ENCODE peak calls at places on chromosomes 3 and 15, in five cellular contexts. G, Y, T, B and W are unnamed samples.

GRCh38 chr15:32718822-32719716 is 1.3 kb downstream of the GREM1 start:
- DNase-seq in G (peak; percentile 17), T (no peak), Y (no peak), B (peak; percentile 43), W (no peak)

GRCh38 chr3:35446896-35447295 is 192.4 kb upstream of the ARPP21 start:
- DNase-seq in B (no peak), G (no peak), Y (no peak), T (no peak), W (no peak)

GRCh38 chr3:170049146-170050000 is 11.6 kb downstream of the GPR160 start:
- DNase-seq in Y (peak; percentile 30), T (peak; percentile 72), B (peak; percentile 82), G (peak; percentile 69), W (peak; percentile 64)

GRCh38 chr3:131981381-131981780 is 53.4 kb downstream of the CPNE4 start:
- DNase-seq in G (no peak), B (no peak), Y (no peak), T (no peak), W (no peak)

GRCh38 chr3:38562467-38562925 is 66.4 kb downstream of the EXOG start:
- DNase-seq in B (no peak), Y (no peak), T (no peak), G (no peak), W (no peak)

GRCh38 chr15:41746802-41747201 is 27.5 kb upstream of the MAPKBP1 start:
- DNase-seq in T (no peak), Y (peak; percentile 29), G (no peak), B (no peak), W (no peak)

GRCh38 chr3:128567141-128567540 is 74.1 kb upstream of the GATA2 start:
- DNase-seq in B (no peak), G (no peak), T (peak; percentile 34), Y (no peak), W (no peak)

GRCh38 chr15:50137330-50137761 is 18.3 kb upstream of the ATP8B4 start:
- DNase-seq in G (no peak), Y (peak; percentile 13), T (no peak), B (no peak), W (no peak)

GRCh38 chr3:29281265-29282228 is 676 bp downstream of the RBMS3 start:
- DNase-seq in Y (peak; percentile 72), B (no peak), T (no peak), G (no peak), W (no peak)

GRCh38 chr3:29279830-29280229 is 1.0 kb upstream of the RBMS3 start:
- DNase-seq in B (no peak), G (no peak), T (no peak), Y (peak; percentile 26), W (no peak)

GRCh38 chr3:29282431-29283296 is 1.8 kb downstream of the RBMS3 start:
- DNase-seq in T (no peak), B (no peak), G (no peak), Y (peak; percentile 86), W (no peak)

GRCh38 chr3:29279276-29279675 is 1.6 kb upstream of the RBMS3 start:
- DNase-seq in T (no peak), Y (no peak), G (no peak), B (no peak), W (no peak)

DNA sequence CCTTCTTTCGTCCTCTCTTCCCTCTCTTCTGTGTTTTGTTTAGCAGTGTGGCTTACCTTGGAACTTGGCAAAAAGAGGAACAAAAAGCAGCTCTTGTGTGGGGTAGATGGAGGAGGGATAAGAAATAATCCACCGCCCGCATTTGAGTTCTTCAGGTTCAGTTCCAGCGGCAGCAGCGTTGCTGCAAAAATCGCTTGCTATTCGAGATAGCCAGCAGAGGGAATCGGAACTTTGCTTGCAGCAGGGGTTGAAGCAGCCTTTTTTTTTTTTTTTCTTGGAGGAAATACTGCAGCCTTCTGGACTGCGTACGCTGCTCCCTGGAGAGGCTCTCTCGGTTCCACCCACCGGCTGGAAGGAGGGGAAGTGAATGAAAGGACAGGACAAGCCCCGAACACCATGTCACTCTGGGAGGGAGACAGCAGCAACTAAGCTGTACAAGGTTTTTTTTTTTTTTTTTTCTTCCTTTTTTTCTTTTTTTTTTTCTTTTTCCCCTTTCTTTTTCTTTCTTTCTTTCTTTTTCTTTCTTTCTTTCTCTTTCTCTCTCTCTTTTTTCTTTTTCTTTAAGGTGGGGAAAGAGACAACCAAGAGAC is at the start of gene RBMS3:
- DNase-seq in G (peak; percentile 75), Y (peak; percentile 95), B (peak; percentile 58), T (peak; percentile 81), W (peak; percentile 60)
- TF ChIP-seq POLR2AphosphoS5 in G (peak; percentile 53), Y (peak; percentile 51), B (peak; percentile 71), T (no peak), W (no peak)

DNA sequence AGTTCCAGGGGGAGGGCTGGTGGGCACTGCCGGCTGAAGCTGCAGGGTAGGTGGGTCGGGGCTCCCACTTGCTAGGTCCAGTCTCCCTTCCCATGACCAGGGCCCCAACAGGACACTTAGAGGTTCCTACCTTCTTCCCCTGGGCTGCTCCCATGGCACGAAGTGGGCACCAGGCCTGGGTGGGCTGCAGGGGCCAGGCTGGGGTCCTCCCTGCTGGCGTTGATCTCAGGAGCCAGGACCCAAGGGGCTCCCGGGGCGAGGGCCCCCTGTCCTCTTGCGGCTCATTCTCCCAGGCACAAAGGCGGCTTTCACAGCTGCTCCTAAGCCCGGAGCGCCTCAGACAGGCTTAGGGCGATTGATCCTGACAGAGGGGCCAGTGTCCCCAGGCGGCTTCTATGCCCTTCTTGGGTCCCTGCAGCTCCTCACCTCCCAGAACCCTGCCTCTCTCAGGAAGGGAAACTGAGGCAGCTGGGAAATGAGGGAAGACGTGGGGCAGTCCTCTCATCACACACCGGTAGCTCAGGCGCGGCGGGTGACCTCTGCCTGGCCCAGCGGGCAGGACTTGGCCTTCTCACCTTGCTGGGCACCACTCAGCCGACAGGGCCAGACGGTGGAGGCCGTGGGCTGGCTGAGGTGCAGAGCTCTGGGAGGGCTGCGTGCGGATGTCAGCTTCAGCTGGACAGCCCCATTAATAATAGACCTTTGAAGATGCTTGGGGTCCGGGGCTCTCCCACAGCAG is 39.6 kb downstream of the FAM3D start:
- DNase-seq in B (no peak), Y (no peak), T (no peak), G (no peak), W (no peak)
- TF ChIP-seq POLR2A in B (no peak), Y (no peak), T (no peak), G (no peak), W (no peak)

GRCh38 chr3:149539491-149539890 is 65.0 kb downstream of the TM4SF4 start:
- DNase-seq in G (no peak), Y (no peak), B (no peak), T (no peak), W (no peak)
- H3K4me3 ChIP-seq in G (no peak overlapping the region), Y (no peak overlapping the region), B (no peak overlapping the region), T (no peak overlapping the region), W (no peak overlapping the region)

GRCh38 chr15:66941231-66941711 is 124.1 kb upstream of the SMAD3 start:
- DNase-seq in G (no peak), T (no peak), Y (no peak), B (no peak), W (no peak)

GRCh38 chr15:66943456-66944095 is 121.8 kb upstream of the SMAD3 start:
- DNase-seq in G (peak; percentile 62), Y (no peak), B (peak; percentile 42), T (no peak), W (no peak)

GRCh38 chr15:66940368-66940767 is 125.0 kb upstream of the SMAD3 start:
- DNase-seq in Y (no peak), T (no peak), G (no peak), B (no peak), W (no peak)

GRCh38 chr15:66942649-66943390 is 122.6 kb upstream of the SMAD3 start:
- DNase-seq in G (no peak), B (no peak), Y (no peak), T (no peak), W (no peak)

GRCh38 chr15:66941791-66942190 is 123.6 kb upstream of the SMAD3 start:
- DNase-seq in G (no peak), T (no peak), Y (no peak), B (no peak), W (no peak)
- TF ChIP-seq POLR2AphosphoS5 in G (no peak), T (no peak), Y (no peak), B (no peak), W (no peak)

GRCh38 chr3:48188266-48189201 is at the start of gene CDC25A:
- DNase-seq in B (peak; percentile 96), Y (peak; percentile 99), G (peak; percentile 98), T (peak; percentile 97), W (peak; percentile 97)
- TF ChIP-seq POLR2A in B (no peak), Y (peak; percentile 38), G (no peak), T (no peak), W (no peak)

GRCh38 chr15:77623878-77624524 is 8.7 kb downstream of the LINGO1 start:
- DNase-seq in T (no peak), G (peak; percentile 6), Y (no peak), B (no peak), W (no peak)
- H3K4me3 ChIP-seq in T (no peak overlapping the region), G (no peak overlapping the region), Y (no peak overlapping the region), B (no peak overlapping the region), W (no peak overlapping the region)

GRCh38 chr3:129603561-129603942 is 2.9 kb downstream of the PLXND1 start:
- DNase-seq in Y (no peak), B (no peak), G (no peak), T (no peak), W (no peak)
- TF ChIP-seq POLR2AphosphoS5 in Y (no peak), B (no peak), G (no peak), T (no peak), W (no peak)

DNA sequence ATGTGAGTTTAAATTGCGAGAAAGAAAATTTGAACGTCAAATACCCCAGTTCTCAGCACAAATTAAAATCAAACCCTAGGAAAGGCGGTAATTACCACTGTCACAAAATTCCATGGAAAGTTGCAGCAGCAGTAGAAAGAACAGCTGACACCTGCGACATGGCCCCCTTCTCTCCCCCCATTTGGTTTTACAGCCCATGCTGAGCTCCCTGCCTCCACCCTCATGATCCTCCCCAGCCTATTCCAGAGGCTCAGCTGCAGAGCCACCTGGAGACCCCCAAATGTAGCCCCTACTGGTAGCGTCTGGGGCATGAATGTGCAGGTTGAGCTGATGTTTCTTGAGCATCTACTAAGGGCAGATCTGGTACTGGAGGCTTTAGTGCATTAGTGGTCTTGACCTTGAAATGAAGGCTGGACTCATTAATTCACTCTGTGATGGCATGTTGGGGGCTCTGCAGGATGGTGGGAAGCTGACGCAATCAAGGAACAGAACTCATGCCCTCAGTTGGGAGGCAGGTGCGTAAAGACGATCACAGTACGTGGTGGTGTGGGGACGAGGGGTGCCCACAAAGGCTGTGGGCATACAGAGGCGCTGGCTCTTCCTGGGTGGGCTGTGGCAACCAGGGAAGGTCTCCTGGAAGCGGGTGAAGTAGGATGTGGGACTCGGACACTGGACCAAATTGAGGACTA is 39.6 kb downstream of the PRKCD start:
- DNase-seq in G (no peak), Y (no peak), B (no peak), T (no peak), W (no peak)
- TF ChIP-seq POLR2A in G (no peak), Y (no peak), B (no peak), T (no peak), W (no peak)

GRCh38 chr15:85967553-85967952 is 112.1 kb upstream of the AGBL1 start:
- DNase-seq in G (no peak), B (no peak), T (no peak), Y (no peak), W (no peak)
- H3K4me3 ChIP-seq in G (no peak overlapping the region), B (no peak overlapping the region), T (no peak overlapping the region), Y (no peak overlapping the region), W (no peak overlapping the region)

GRCh38 chr3:71542548-71543370 is 40.8 kb downstream of the FOXP1 start:
- DNase-seq in G (peak; percentile 85), B (peak; percentile 36), Y (peak; percentile 89), T (peak; percentile 83), W (peak; percentile 60)
- TF ChIP-seq POLR2AphosphoS5 in G (peak; percentile 62), B (no peak), Y (peak; percentile 24), T (no peak), W (no peak)